ENCODE peak calls at places on chromosomes 6 and 20, in four cellular contexts. C is hepatocyte, M is PC-9, O is neural progenitor cell. H is an unnamed sample.

GRCh38 chr6:34994693-34995092 is 105.6 kb downstream of the ANKS1A start:
- DNase-seq in M (no peak), O (no peak), C (no peak), H (no peak)

GRCh38 chr6:7108964-7109836 is 1.4 kb downstream of the RREB1 start:
- DNase-seq in C (peak), M (no peak), O (peak), H (peak)

GRCh38 chr20:38167851-38168760 is 3.0 kb upstream of the TGM2 start:
- DNase-seq in C (peak), M (peak), O (peak), H (peak)

GRCh38 chr6:34243131-34243771 is 5.6 kb downstream of the SMIM29 start:
- DNase-seq in O (no peak), C (no peak), M (no peak), H (peak)

GRCh38 chr6:3764516-3765333 is 13.2 kb upstream of the PXDC1 start:
- DNase-seq in M (no peak), C (no peak), O (no peak), H (no peak)

GRCh38 chr6:114058435-114058834 is 87.5 kb upstream of the HDAC2 start:
- DNase-seq in M (peak), O (no peak), C (no peak), H (no peak)

GRCh38 chr6:31737315-31738047 is 1.2 kb upstream of the CLIC1 start:
- DNase-seq in C (peak), M (no peak), O (peak), H (no peak)

GRCh38 chr6:100913400-100914276 is 32.5 kb upstream of the ASCC3 start:
- DNase-seq in C (peak), M (no peak), O (peak), H (no peak)

GRCh38 chr20:62543470-62544302 is 67.9 kb upstream of the GATA5 start:
- DNase-seq in O (no peak), M (no peak), C (peak), H (no peak)

GRCh38 chr6:38100380-38100779 is 280.9 kb downstream of the ZFAND3 start:
- DNase-seq in O (no peak), M (no peak), C (no peak), H (no peak)

GRCh38 chr20:61263084-61263695 is 11.1 kb downstream of the CDH4 start:
- DNase-seq in M (peak), C (peak), O (peak), H (peak)

GRCh38 chr6:46653439-46653942 is 716 bp downstream of the SLC25A27 start:
- DNase-seq in C (no peak), O (no peak), M (no peak), H (no peak)

GRCh38 chr6:137493218-137494038 is 766 bp downstream of the OLIG3 start:
- DNase-seq in C (no peak), O (peak), M (no peak), H (no peak)

GRCh38 chr20:10671221-10671849 is 2.5 kb downstream of the JAG1 start:
- DNase-seq in C (peak), M (peak), O (peak), H (peak)

GRCh38 chr6:18099501-18099900 is 23.0 kb downstream of the NHLRC1 start:
- DNase-seq in O (no peak), C (no peak), M (peak), H (no peak)

GRCh38 chr6:16182428-16182827 is 53.5 kb downstream of the MYLIP start:
- DNase-seq in C (no peak), M (no peak), O (no peak), H (no peak)
- H3K4me2 ChIP-seq in C (peak), M (no peak), O (no peak), H (no peak)

DNA sequence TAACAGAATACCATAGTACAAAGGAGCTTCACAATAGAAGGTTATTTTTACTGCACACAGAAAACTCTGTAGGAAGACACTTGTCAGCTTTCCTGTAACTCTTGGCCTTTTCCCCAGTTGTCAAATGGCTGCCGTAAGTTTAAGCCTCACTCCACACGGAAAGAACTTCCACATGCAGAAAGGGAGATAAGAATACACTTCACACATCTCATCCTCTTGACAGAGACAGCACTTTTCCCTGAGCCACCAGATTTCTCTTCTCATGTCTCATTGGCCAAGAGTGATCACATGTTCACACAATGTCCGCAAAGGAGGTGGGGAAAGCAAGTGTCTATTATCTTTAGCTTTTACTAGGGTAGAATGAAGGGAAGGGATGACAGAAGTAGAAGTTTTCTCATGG is 540.7 kb downstream of the HAO1 start:
- DNase-seq in C (no peak), M (no peak), O (no peak), H (peak)
- H3K4me2 ChIP-seq in C (no peak), M (no peak), O (no peak), H (no peak)

GRCh38 chr6:52394251-52394666 is 25.9 kb upstream of the EFHC1 start:
- DNase-seq in O (no peak), M (no peak), C (no peak), H (no peak)
- H3K4me2 ChIP-seq in O (no peak), M (no peak), C (no peak), H (no peak)

DNA sequence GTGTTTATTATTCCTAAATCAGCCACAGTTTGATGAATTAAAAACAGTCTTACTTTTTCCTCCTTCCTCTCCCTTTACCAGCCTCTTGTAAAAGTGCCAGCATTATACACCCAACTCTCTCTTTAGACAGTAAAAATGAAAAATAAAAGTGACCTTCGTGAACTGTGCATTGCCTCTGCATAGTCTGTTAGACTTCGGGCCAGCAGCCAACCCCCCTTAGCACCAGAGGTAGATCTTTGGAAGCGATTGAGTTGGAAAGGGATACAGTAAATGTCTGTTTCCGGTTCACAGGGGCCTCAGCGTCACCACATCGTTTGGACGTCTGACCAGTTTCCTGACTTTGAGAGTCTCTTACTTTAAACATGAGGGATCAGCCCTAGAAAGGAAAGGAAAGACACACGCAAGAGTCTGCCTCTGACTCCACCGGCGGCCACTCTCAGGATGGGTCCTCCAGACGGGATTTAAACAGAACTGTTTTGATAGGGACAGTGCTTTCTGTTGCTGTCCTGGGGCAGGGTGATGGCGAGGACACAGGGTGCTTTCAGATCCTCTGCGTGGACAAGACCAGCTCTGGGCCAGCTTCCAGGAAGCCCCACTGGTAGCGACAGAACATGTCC is 206.6 kb upstream of the PREP start:
- DNase-seq in M (no peak), C (no peak), O (no peak), H (peak)
- H3K4me2 ChIP-seq in M (peak), C (peak), O (no peak), H (peak)

GRCh38 chr6:158039571-158040050 is 57.9 kb downstream of the SYNJ2 start:
- DNase-seq in M (peak), O (no peak), C (no peak), H (peak)
- H3K4me2 ChIP-seq in M (peak), O (no peak), C (peak), H (peak)

H was measured in PC-3.